ENCODE peak calls at places on chromosomes 2 and 18, in seven cellular contexts. One of them, this sample, is unnamed.

GRCh38 chr2:157980020-157980419 is 103.9 kb upstream of the ACVR1 start:
- DNase-seq in H9: no peak
- DNase-seq in upper lobe of right lung: no peak
- DNase-seq in thoracic aorta: no peak
- DNase-seq in activated naive CD8-positive, alpha-beta T cell treated with anti-CD3 and anti-CD28 coated beads for 36 hours: no peak
- DNase-seq in glutamatergic neuron: no peak
- DNase-seq in Calu3: no peak
- DNase-seq in this sample: no peak

GRCh38 chr2:239954166-239955085 is 70.7 kb downstream of the NDUFA10 start:
- DNase-seq in H9: no peak
- DNase-seq in upper lobe of right lung: no peak
- DNase-seq in thoracic aorta: no peak
- DNase-seq in activated naive CD8-positive, alpha-beta T cell treated with anti-CD3 and anti-CD28 coated beads for 36 hours: no peak
- DNase-seq in glutamatergic neuron: no peak
- DNase-seq in Calu3: no peak
- DNase-seq in this sample: no peak

GRCh38 chr18:58581265-58581664 is 47.6 kb downstream of the ALPK2 start:
- DNase-seq in H9: peak
- DNase-seq in upper lobe of right lung: no peak
- DNase-seq in thoracic aorta: no peak
- DNase-seq in activated naive CD8-positive, alpha-beta T cell treated with anti-CD3 and anti-CD28 coated beads for 36 hours: no peak
- DNase-seq in glutamatergic neuron: no peak
- DNase-seq in Calu3: no peak
- DNase-seq in this sample: no peak

GRCh38 chr18:45806226-45806625 is 19.2 kb upstream of the SIGLEC15 start:
- DNase-seq in H9: no peak
- DNase-seq in upper lobe of right lung: no peak
- DNase-seq in thoracic aorta: no peak
- DNase-seq in activated naive CD8-positive, alpha-beta T cell treated with anti-CD3 and anti-CD28 coated beads for 36 hours: no peak
- DNase-seq in glutamatergic neuron: no peak
- DNase-seq in Calu3: no peak
- DNase-seq in this sample: no peak

GRCh38 chr2:101723366-101724112 is 26.0 kb downstream of the MAP4K4 start:
- DNase-seq in H9: no peak
- DNase-seq in upper lobe of right lung: no peak
- DNase-seq in thoracic aorta: no peak
- DNase-seq in activated naive CD8-positive, alpha-beta T cell treated with anti-CD3 and anti-CD28 coated beads for 36 hours: no peak
- DNase-seq in glutamatergic neuron: no peak
- DNase-seq in Calu3: no peak
- DNase-seq in this sample: no peak

GRCh38 chr18:57794951-57795728 is 8.0 kb downstream of the ATP8B1 start:
- DNase-seq in H9: no peak
- DNase-seq in upper lobe of right lung: no peak
- DNase-seq in thoracic aorta: no peak
- DNase-seq in activated naive CD8-positive, alpha-beta T cell treated with anti-CD3 and anti-CD28 coated beads for 36 hours: no peak
- DNase-seq in glutamatergic neuron: no peak
- DNase-seq in Calu3: no peak
- DNase-seq in this sample: no peak

GRCh38 chr2:25383806-25384205 is 42.1 kb upstream of the DNMT3A start:
- DNase-seq in H9: no peak
- DNase-seq in upper lobe of right lung: no peak
- DNase-seq in thoracic aorta: no peak
- DNase-seq in activated naive CD8-positive, alpha-beta T cell treated with anti-CD3 and anti-CD28 coated beads for 36 hours: no peak
- DNase-seq in glutamatergic neuron: no peak
- DNase-seq in Calu3: no peak
- DNase-seq in this sample: no peak

GRCh38 chr2:173496746-173497145 is 142.1 kb downstream of the CDCA7 start:
- DNase-seq in H9: no peak
- DNase-seq in upper lobe of right lung: no peak
- DNase-seq in thoracic aorta: no peak
- DNase-seq in activated naive CD8-positive, alpha-beta T cell treated with anti-CD3 and anti-CD28 coated beads for 36 hours: no peak
- DNase-seq in glutamatergic neuron: no peak
- DNase-seq in Calu3: no peak
- DNase-seq in this sample: no peak

GRCh38 chr18:9987931-9988330 is 74.1 kb downstream of the VAPA start:
- DNase-seq in H9: no peak
- DNase-seq in upper lobe of right lung: no peak
- DNase-seq in thoracic aorta: no peak
- DNase-seq in activated naive CD8-positive, alpha-beta T cell treated with anti-CD3 and anti-CD28 coated beads for 36 hours: no peak
- DNase-seq in glutamatergic neuron: no peak
- DNase-seq in Calu3: no peak
- DNase-seq in this sample: no peak

GRCh38 chr2:56537756-56538155 is 354.0 kb downstream of the CCDC85A start:
- DNase-seq in H9: no peak
- DNase-seq in upper lobe of right lung: no peak
- DNase-seq in thoracic aorta: no peak
- DNase-seq in activated naive CD8-positive, alpha-beta T cell treated with anti-CD3 and anti-CD28 coated beads for 36 hours: no peak
- DNase-seq in glutamatergic neuron: no peak
- DNase-seq in Calu3: no peak
- DNase-seq in this sample: no peak

GRCh38 chr2:100106460-100106859 is 35.9 kb downstream of the AFF3 start:
- DNase-seq in H9: peak
- DNase-seq in upper lobe of right lung: no peak
- DNase-seq in thoracic aorta: no peak
- DNase-seq in activated naive CD8-positive, alpha-beta T cell treated with anti-CD3 and anti-CD28 coated beads for 36 hours: no peak
- DNase-seq in glutamatergic neuron: peak
- DNase-seq in Calu3: no peak
- DNase-seq in this sample: no peak

GRCh38 chr2:63763336-63764056 is 78.2 kb upstream of the UGP2 start:
- DNase-seq in H9: no peak
- DNase-seq in upper lobe of right lung: no peak
- DNase-seq in thoracic aorta: no peak
- DNase-seq in activated naive CD8-positive, alpha-beta T cell treated with anti-CD3 and anti-CD28 coated beads for 36 hours: no peak
- DNase-seq in glutamatergic neuron: no peak
- DNase-seq in Calu3: peak
- DNase-seq in this sample: no peak

GRCh38 chr2:158293722-158294121 is 162.8 kb downstream of the CCDC148 start:
- DNase-seq in H9: no peak
- DNase-seq in upper lobe of right lung: no peak
- DNase-seq in thoracic aorta: no peak
- DNase-seq in activated naive CD8-positive, alpha-beta T cell treated with anti-CD3 and anti-CD28 coated beads for 36 hours: no peak
- DNase-seq in glutamatergic neuron: no peak
- DNase-seq in Calu3: no peak
- DNase-seq in this sample: no peak